ENCODE peak calls at places on chromosomes 13 and 19, in ten cellular contexts. G is cardiac muscle cell; O is CD8-positive, alpha-beta T cell; C is cardiac septum; X is endodermal cell; I is ureter; B is fibroblast of mammary gland; P is PC-3; E is psoas muscle; U is stimulated activated CD4-positive, alpha-beta T cell treated with anti-CD3 and anti-CD28 coated beads, Interleukin-1b, Interleukin-23, amount 100 ng/mL, for 24 hours. T is an unnamed sample.

GRCh38 chr13:51221674-51222509 is at the start of gene FAM124A:
- DNase-seq in G (peak), O (no peak), C (no peak), X (peak), I (no peak), B (peak), P (peak), E (peak), U (peak), T (peak)

GRCh38 chr19:45919678-45920077 is 5.1 kb upstream of the NANOS2 start:
- DNase-seq in G (no peak), O (no peak), C (no peak), X (no peak), I (no peak), B (no peak), P (no peak), E (no peak), U (no peak), T (no peak)

GRCh38 chr13:39767791-39768564 is 112.5 kb downstream of the COG6 start:
- DNase-seq in G (no peak), O (no peak), C (no peak), X (peak), I (no peak), B (no peak), P (no peak), E (no peak), U (no peak), T (no peak)

GRCh38 chr13:97212540-97213146 is 9.5 kb upstream of the MBNL2 start:
- DNase-seq in G (peak), O (no peak), C (no peak), X (peak), I (no peak), B (peak), P (peak), E (no peak), U (no peak), T (no peak)

GRCh38 chr19:30448386-30449130 is 76.4 kb downstream of the ZNF536 start:
- DNase-seq in G (no peak), O (no peak), C (no peak), X (no peak), I (no peak), B (no peak), P (no peak), E (no peak), U (no peak), T (no peak)

GRCh38 chr19:46898731-46899130 is 37.9 kb downstream of the ARHGAP35 start:
- DNase-seq in G (peak), O (no peak), C (no peak), X (peak), I (no peak), B (peak), P (no peak), E (no peak), U (no peak), T (no peak)

GRCh38 chr19:44093931-44094765 is at the start of gene ZNF224:
- DNase-seq in G (peak), O (peak), C (peak), X (peak), I (peak), B (peak), P (peak), E (peak), U (peak), T (peak)

GRCh38 chr19:45955905-45956608 is 17.6 kb downstream of the NOVA2 start:
- DNase-seq in G (peak), O (no peak), C (peak), X (peak), I (no peak), B (no peak), P (peak), E (peak), U (no peak), T (peak)

GRCh38 chr19:43731854-43732253 is 16.0 kb downstream of the IRGC start:
- DNase-seq in G (peak), O (no peak), C (no peak), X (no peak), I (no peak), B (peak), P (no peak), E (no peak), U (no peak), T (no peak)

GRCh38 chr13:26653310-26653709 is 95.8 kb downstream of the WASF3 start:
- DNase-seq in G (peak), O (no peak), C (no peak), X (no peak), I (no peak), B (peak), P (no peak), E (no peak), U (no peak), T (no peak)

GRCh38 chr19:5903054-5903501 is 512 bp downstream of the NDUFA11 start:
- DNase-seq in G (peak), O (no peak), C (no peak), X (no peak), I (no peak), B (peak), P (no peak), E (no peak), U (no peak), T (no peak)

GRCh38 chr13:99057310-99057975 is 79.6 kb upstream of the DOCK9 start:
- DNase-seq in G (peak), O (no peak), C (no peak), X (no peak), I (no peak), B (peak), P (peak), E (no peak), U (no peak), T (no peak)

GRCh38 chr19:1266116-1266817 is 2.9 kb upstream of the CIRBP start:
- DNase-seq in G (peak), O (peak), C (peak), X (peak), I (peak), B (peak), P (peak), E (peak), U (peak), T (peak)

GRCh38 chr19:12346896-12347295 is 13.5 kb upstream of the ZNF563 start:
- DNase-seq in G (no peak), O (no peak), C (no peak), X (no peak), I (no peak), B (no peak), P (no peak), E (no peak), U (no peak), T (no peak)

GRCh38 chr13:49319555-49320350 is 72.0 kb downstream of the CDADC1 start:
- DNase-seq in G (no peak), O (no peak), C (no peak), X (no peak), I (no peak), B (no peak), P (no peak), E (no peak), U (no peak), T (no peak)

GRCh38 chr19:5557691-5558090 is 10.1 kb downstream of the TINCR start:
- DNase-seq in G (no peak), O (no peak), C (no peak), X (no peak), I (no peak), B (no peak), P (no peak), E (no peak), U (no peak), T (no peak)

GRCh38 chr19:35710784-35711723 is 6.7 kb downstream of the ZBTB32 start:
- DNase-seq in G (no peak), O (no peak), C (no peak), X (no peak), I (no peak), B (peak), P (no peak), E (no peak), U (peak), T (no peak)

GRCh38 chr19:4800591-4801081 is 9.1 kb downstream of the FEM1A start:
- DNase-seq in G (no peak), O (no peak), C (no peak), X (no peak), I (peak), B (no peak), P (peak), E (peak), U (no peak), T (no peak)